ENCODE peak calls at places on chromosomes 12 and 14, in four cellular contexts. I is GM12878, C is HepG2, F is K562. X is an unnamed sample.

GRCh38 chr12:80175307-80175930 is 76.1 kb downstream of the OTOGL start:
- DNase-seq in I (no peak), C (no peak), F (no peak), X (no peak)

GRCh38 chr14:23483216-23483854 is 13.8 kb downstream of the NGDN start:
- DNase-seq in I (no peak), C (peak; percentile 69), F (peak; percentile 34), X (peak; percentile 81)

GRCh38 chr12:107402041-107403022 is 283.3 kb upstream of the PWP1 start:
- DNase-seq in I (no peak), C (peak; percentile 69), F (peak; percentile 60), X (peak; percentile 64)

GRCh38 chr12:19710811-19711793 is 271.8 kb downstream of the AEBP2 start:
- DNase-seq in I (no peak), C (peak; percentile 1), F (no peak), X (no peak)

GRCh38 chr12:81070846-81071245 is 7.0 kb upstream of the ACSS3 start:
- DNase-seq in I (no peak), C (no peak), F (no peak), X (no peak)

GRCh38 chr12:110042260-110042659 is 6.1 kb downstream of the C12orf76 start:
- DNase-seq in I (no peak), C (peak; percentile 26), F (no peak), X (no peak)

GRCh38 chr12:130281157-130281799 is 56.4 kb upstream of the PIWIL1 start:
- DNase-seq in I (no peak), C (no peak), F (peak; percentile 50), X (peak; percentile 42)

GRCh38 chr14:24699052-24699451 is 65.1 kb upstream of the GZMB start:
- DNase-seq in I (no peak), C (no peak), F (no peak), X (no peak)

GRCh38 chr12:57452937-57453509 is 2.1 kb upstream of the INHBE start:
- DNase-seq in I (no peak), C (peak; percentile 73), F (peak; percentile 89), X (peak; percentile 81)

DNA sequence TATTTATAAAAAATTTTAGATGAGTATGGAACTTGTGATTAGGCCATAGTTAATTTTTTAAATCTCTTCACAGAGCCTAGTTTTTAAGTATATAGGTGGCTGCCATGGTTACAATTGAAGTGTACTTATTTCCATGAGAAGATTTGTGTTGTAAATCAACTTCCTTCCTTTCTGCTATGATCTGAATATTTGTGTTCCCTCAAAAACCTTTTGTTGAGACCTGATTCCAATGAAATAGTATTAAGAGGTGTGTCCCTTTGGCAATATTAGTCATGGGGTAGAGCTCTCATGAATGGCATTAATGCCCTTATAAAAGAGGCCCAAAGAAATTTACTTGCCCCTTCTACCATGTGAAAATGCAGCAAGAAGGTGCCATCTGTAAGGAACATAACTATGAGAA is 28.8 kb downstream of the ETNK1 start:
- DNase-seq in I (no peak), C (no peak), F (no peak), X (no peak)
- TF ChIP-seq NFIC in I (no peak), C (no peak), F (no peak), X (no peak)

DNA sequence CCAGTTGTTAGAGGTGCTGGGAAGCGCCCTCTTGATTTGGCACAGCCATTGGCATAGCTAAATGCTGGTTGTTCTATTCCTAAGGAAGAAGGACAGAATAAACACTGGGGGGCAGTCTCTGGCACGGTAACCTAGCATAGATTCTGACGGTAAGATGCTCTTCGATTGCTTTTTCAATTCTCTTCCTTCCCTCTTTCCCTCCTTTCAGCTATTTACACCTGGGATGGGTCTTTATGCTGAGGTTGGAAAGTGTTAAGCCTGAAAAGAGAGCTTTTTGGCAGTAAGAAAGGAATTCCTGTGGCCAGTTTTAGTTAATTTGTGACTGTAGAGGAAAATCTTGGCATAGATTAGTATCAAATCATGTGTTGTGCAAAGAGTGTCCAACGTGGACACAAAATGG is 162.8 kb downstream of the SNAPC1 start:
- DNase-seq in I (no peak), C (peak; percentile 5), F (peak; percentile 2), X (no peak)
- H2AFZ ChIP-seq in I (no peak overlapping the region), C (no peak overlapping the region), F (no peak overlapping the region), X (no peak overlapping the region)

GRCh38 chr12:105538880-105539279 is 208.4 kb downstream of the C12orf75 start:
- DNase-seq in I (no peak), C (no peak), F (no peak), X (no peak)
- TF ChIP-seq NFIC in I (no peak), C (no peak), F (no peak), X (no peak)

GRCh38 chr12:31603546-31604009 is 12.6 kb upstream of the DENND5B start:
- DNase-seq in I (peak; percentile 79), C (no peak), F (no peak), X (no peak)
- H2AFZ ChIP-seq in I (peak overlapping the region; percentile 49), C (no peak overlapping the region), F (no peak overlapping the region), X (no peak overlapping the region)